ENCODE peak calls at places on chromosomes 3 and 15, in five cellular contexts. One of them, this sample, is unnamed.

GRCh38 chr15:96329403-96329981 is 1.0 kb upstream of the NR2F2 start:
- DNase-seq in erythroblast: no peak
- DNase-seq in CD8-positive, alpha-beta memory T cell: no peak
- DNase-seq in stimulated activated CD4-positive, alpha-beta T cell treated with anti-CD3 and anti-CD28 coated beads, Interleukin-4, amount 100 ng/mL, for 1 hour: no peak
- DNase-seq in fibroblast of the conjunctiva: no peak
- DNase-seq in this sample: no peak

GRCh38 chr3:48739955-48740823 is 23.2 kb upstream of the IP6K2 start:
- DNase-seq in stimulated activated CD4-positive, alpha-beta T cell treated with anti-CD3 and anti-CD28 coated beads, Interleukin-4, amount 100 ng/mL, for 1 hour: peak
- DNase-seq in erythroblast: peak
- DNase-seq in fibroblast of the conjunctiva: peak
- DNase-seq in CD8-positive, alpha-beta memory T cell: peak
- DNase-seq in this sample: peak

GRCh38 chr3:121496841-121497240 is 48.9 kb downstream of the POLQ start:
- DNase-seq in erythroblast: no peak
- DNase-seq in CD8-positive, alpha-beta memory T cell: no peak
- DNase-seq in stimulated activated CD4-positive, alpha-beta T cell treated with anti-CD3 and anti-CD28 coated beads, Interleukin-4, amount 100 ng/mL, for 1 hour: no peak
- DNase-seq in fibroblast of the conjunctiva: no peak
- DNase-seq in this sample: no peak

GRCh38 chr15:67149859-67150824 is 84.7 kb downstream of the SMAD3 start:
- DNase-seq in stimulated activated CD4-positive, alpha-beta T cell treated with anti-CD3 and anti-CD28 coated beads, Interleukin-4, amount 100 ng/mL, for 1 hour: peak
- DNase-seq in fibroblast of the conjunctiva: peak
- DNase-seq in CD8-positive, alpha-beta memory T cell: peak
- DNase-seq in erythroblast: no peak
- DNase-seq in this sample: peak

GRCh38 chr3:160956785-160957184 is 148.4 kb downstream of the B3GALNT1 start:
- DNase-seq in erythroblast: peak
- DNase-seq in CD8-positive, alpha-beta memory T cell: no peak
- DNase-seq in stimulated activated CD4-positive, alpha-beta T cell treated with anti-CD3 and anti-CD28 coated beads, Interleukin-4, amount 100 ng/mL, for 1 hour: no peak
- DNase-seq in fibroblast of the conjunctiva: peak
- DNase-seq in this sample: no peak

GRCh38 chr15:75727851-75728715 is 15.4 kb upstream of the CSPG4 start:
- DNase-seq in erythroblast: peak
- DNase-seq in CD8-positive, alpha-beta memory T cell: peak
- DNase-seq in stimulated activated CD4-positive, alpha-beta T cell treated with anti-CD3 and anti-CD28 coated beads, Interleukin-4, amount 100 ng/mL, for 1 hour: peak
- DNase-seq in fibroblast of the conjunctiva: no peak
- DNase-seq in this sample: no peak

GRCh38 chr15:65833501-65834220 is 35.6 kb upstream of the RAB11A start:
- DNase-seq in stimulated activated CD4-positive, alpha-beta T cell treated with anti-CD3 and anti-CD28 coated beads, Interleukin-4, amount 100 ng/mL, for 1 hour: peak
- DNase-seq in CD8-positive, alpha-beta memory T cell: no peak
- DNase-seq in erythroblast: peak
- DNase-seq in fibroblast of the conjunctiva: no peak
- DNase-seq in this sample: no peak

GRCh38 chr3:85141-85540 is 111.4 kb upstream of the CHL1 start:
- DNase-seq in CD8-positive, alpha-beta memory T cell: no peak
- DNase-seq in erythroblast: no peak
- DNase-seq in fibroblast of the conjunctiva: no peak
- DNase-seq in stimulated activated CD4-positive, alpha-beta T cell treated with anti-CD3 and anti-CD28 coated beads, Interleukin-4, amount 100 ng/mL, for 1 hour: no peak
- DNase-seq in this sample: no peak